ENCODE peak calls at places on chromosomes 13 and 19, in six cellular contexts. One of them, this sample, is unnamed.

GRCh38 chr19:45901432-45901903 is 945 bp downstream of the MYPOP start:
- DNase-seq in fibroblast of lung: peak
- DNase-seq in nephron progenitor cell: peak
- DNase-seq in AG09309: no peak
- DNase-seq in foreskin keratinocyte: no peak
- DNase-seq in GM13977: no peak
- DNase-seq in this sample: peak

GRCh38 chr13:80498433-80498832 is 157.5 kb upstream of the SPRY2 start:
- DNase-seq in GM13977: no peak
- DNase-seq in fibroblast of lung: no peak
- DNase-seq in nephron progenitor cell: no peak
- DNase-seq in AG09309: no peak
- DNase-seq in foreskin keratinocyte: no peak
- DNase-seq in this sample: no peak

GRCh38 chr19:44582581-44583265 is 30.6 kb upstream of the IGSF23 start:
- DNase-seq in foreskin keratinocyte: no peak
- DNase-seq in AG09309: no peak
- DNase-seq in nephron progenitor cell: peak
- DNase-seq in GM13977: peak
- DNase-seq in fibroblast of lung: no peak
- DNase-seq in this sample: peak

GRCh38 chr13:21399741-21400140 is 59.4 kb downstream of the ZDHHC20 start:
- DNase-seq in foreskin keratinocyte: no peak
- DNase-seq in nephron progenitor cell: no peak
- DNase-seq in GM13977: no peak
- DNase-seq in fibroblast of lung: peak
- DNase-seq in AG09309: no peak
- DNase-seq in this sample: no peak

GRCh38 chr19:31875550-31875949 is 469.9 kb upstream of the ZNF507 start:
- DNase-seq in foreskin keratinocyte: no peak
- DNase-seq in fibroblast of lung: no peak
- DNase-seq in nephron progenitor cell: no peak
- DNase-seq in GM13977: no peak
- DNase-seq in AG09309: no peak
- DNase-seq in this sample: no peak

GRCh38 chr19:6073858-6074708 is 36.2 kb downstream of the RFX2 start:
- DNase-seq in nephron progenitor cell: no peak
- DNase-seq in fibroblast of lung: no peak
- DNase-seq in GM13977: no peak
- DNase-seq in foreskin keratinocyte: no peak
- DNase-seq in AG09309: no peak
- DNase-seq in this sample: no peak

GRCh38 chr19:1992759-1993260 is 22.7 kb downstream of the BTBD2 start:
- DNase-seq in AG09309: no peak
- DNase-seq in fibroblast of lung: no peak
- DNase-seq in nephron progenitor cell: no peak
- DNase-seq in GM13977: no peak
- DNase-seq in foreskin keratinocyte: no peak
- DNase-seq in this sample: no peak

GRCh38 chr19:2045501-2046045 is 5.5 kb downstream of the MKNK2 start:
- DNase-seq in foreskin keratinocyte: no peak
- DNase-seq in nephron progenitor cell: no peak
- DNase-seq in AG09309: no peak
- DNase-seq in GM13977: no peak
- DNase-seq in fibroblast of lung: no peak
- DNase-seq in this sample: no peak

GRCh38 chr19:18696023-18696422 is 12.5 kb downstream of the CRTC1 start:
- DNase-seq in fibroblast of lung: no peak
- DNase-seq in nephron progenitor cell: no peak
- DNase-seq in GM13977: no peak
- DNase-seq in AG09309: no peak
- DNase-seq in foreskin keratinocyte: no peak
- DNase-seq in this sample: no peak

GRCh38 chr19:7226749-7227148 is 67.5 kb downstream of the INSR start:
- DNase-seq in nephron progenitor cell: no peak
- DNase-seq in foreskin keratinocyte: no peak
- DNase-seq in GM13977: no peak
- DNase-seq in AG09309: no peak
- DNase-seq in fibroblast of lung: no peak
- DNase-seq in this sample: no peak

GRCh38 chr13:50712882-50713281 is 130.6 kb downstream of the DLEU7 start:
- DNase-seq in fibroblast of lung: peak
- DNase-seq in foreskin keratinocyte: no peak
- DNase-seq in AG09309: no peak
- DNase-seq in nephron progenitor cell: no peak
- DNase-seq in GM13977: no peak
- DNase-seq in this sample: no peak

GRCh38 chr13:99496322-99497142 is 4.7 kb upstream of the TM9SF2 start:
- DNase-seq in nephron progenitor cell: no peak
- DNase-seq in foreskin keratinocyte: no peak
- DNase-seq in GM13977: no peak
- DNase-seq in fibroblast of lung: peak
- DNase-seq in AG09309: peak
- DNase-seq in this sample: no peak

GRCh38 chr13:80251403-80251802 is 89.5 kb downstream of the SPRY2 start:
- DNase-seq in fibroblast of lung: peak
- DNase-seq in foreskin keratinocyte: no peak
- DNase-seq in AG09309: no peak
- DNase-seq in nephron progenitor cell: no peak
- DNase-seq in GM13977: no peak
- DNase-seq in this sample: no peak

GRCh38 chr13:51603716-51604115 is 19.5 kb downstream of the WDFY2 start:
- DNase-seq in foreskin keratinocyte: no peak
- DNase-seq in GM13977: no peak
- DNase-seq in fibroblast of lung: no peak
- DNase-seq in AG09309: no peak
- DNase-seq in nephron progenitor cell: no peak
- DNase-seq in this sample: no peak

GRCh38 chr13:94595006-94595942 is 678 bp downstream of the TGDS start:
- DNase-seq in nephron progenitor cell: peak
- DNase-seq in fibroblast of lung: peak
- DNase-seq in GM13977: peak
- DNase-seq in foreskin keratinocyte: peak
- DNase-seq in AG09309: no peak
- DNase-seq in this sample: peak

GRCh38 chr19:4524808-4525562 is 6.7 kb upstream of the PLIN4 start:
- DNase-seq in foreskin keratinocyte: no peak
- DNase-seq in fibroblast of lung: no peak
- DNase-seq in GM13977: peak
- DNase-seq in AG09309: no peak
- DNase-seq in nephron progenitor cell: peak
- DNase-seq in this sample: peak

GRCh38 chr13:58906329-58907007 is 1257.3 kb downstream of the DIAPH3 start:
- DNase-seq in nephron progenitor cell: no peak
- DNase-seq in fibroblast of lung: peak
- DNase-seq in GM13977: no peak
- DNase-seq in foreskin keratinocyte: no peak
- DNase-seq in AG09309: no peak
- DNase-seq in this sample: no peak

GRCh38 chr19:38204096-38204495 is 19.9 kb downstream of the DPF1 start:
- DNase-seq in AG09309: no peak
- DNase-seq in foreskin keratinocyte: no peak
- DNase-seq in nephron progenitor cell: no peak
- DNase-seq in GM13977: no peak
- DNase-seq in fibroblast of lung: no peak
- DNase-seq in this sample: no peak

GRCh38 chr19:55460670-55461258 is 678 bp downstream of the ISOC2 start:
- DNase-seq in fibroblast of lung: peak
- DNase-seq in nephron progenitor cell: peak
- DNase-seq in AG09309: peak
- DNase-seq in foreskin keratinocyte: no peak
- DNase-seq in GM13977: peak
- DNase-seq in this sample: peak

GRCh38 chr13:47114030-47114429 is 217.2 kb upstream of the HTR2A start:
- DNase-seq in GM13977: no peak
- DNase-seq in AG09309: peak
- DNase-seq in nephron progenitor cell: no peak
- DNase-seq in fibroblast of lung: peak
- DNase-seq in foreskin keratinocyte: peak
- DNase-seq in this sample: no peak

GRCh38 chr13:97471721-97472120 is 37.8 kb downstream of the RAP2A start:
- DNase-seq in nephron progenitor cell: no peak
- DNase-seq in foreskin keratinocyte: no peak
- DNase-seq in GM13977: no peak
- DNase-seq in fibroblast of lung: no peak
- DNase-seq in AG09309: no peak
- DNase-seq in this sample: no peak

GRCh38 chr13:74133657-74134201 is 475 bp downstream of the KLF12 start:
- DNase-seq in foreskin keratinocyte: peak
- DNase-seq in AG09309: peak
- DNase-seq in fibroblast of lung: peak
- DNase-seq in GM13977: peak
- DNase-seq in nephron progenitor cell: peak
- DNase-seq in this sample: peak

GRCh38 chr13:29847501-29847983 is 2.9 kb downstream of the UBL3 start:
- DNase-seq in fibroblast of lung: peak
- DNase-seq in AG09309: no peak
- DNase-seq in nephron progenitor cell: peak
- DNase-seq in GM13977: no peak
- DNase-seq in foreskin keratinocyte: peak
- DNase-seq in this sample: no peak

GRCh38 chr13:36192166-36192565 is 22.2 kb downstream of the SOHLH2 start:
- DNase-seq in fibroblast of lung: peak
- DNase-seq in foreskin keratinocyte: no peak
- DNase-seq in AG09309: no peak
- DNase-seq in GM13977: no peak
- DNase-seq in nephron progenitor cell: no peak
- DNase-seq in this sample: no peak

DNA sequence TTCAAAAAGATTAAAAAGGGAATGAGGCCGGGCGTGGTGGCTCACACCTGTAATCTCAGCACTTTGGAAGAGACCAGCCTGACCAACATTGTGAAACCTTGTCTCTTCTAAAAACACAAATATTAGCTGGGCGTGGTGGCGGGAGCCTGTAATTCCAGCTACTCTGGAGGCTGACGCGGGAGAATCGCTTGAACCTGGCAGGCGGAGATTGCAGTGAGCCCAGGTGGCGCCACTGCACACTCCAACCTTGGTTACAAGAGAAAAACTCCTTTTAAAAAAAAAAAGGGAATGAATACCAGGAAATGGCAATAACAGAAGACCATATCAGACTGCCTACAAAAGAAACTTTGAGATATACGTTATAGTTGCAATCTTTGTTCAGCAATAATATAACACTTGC is 1244.5 kb downstream of the PCDH9 start:
- DNase-seq in foreskin keratinocyte: no peak
- DNase-seq in AG09309: no peak
- DNase-seq in GM13977: no peak
- DNase-seq in nephron progenitor cell: peak
- DNase-seq in fibroblast of lung: no peak
- DNase-seq in this sample: no peak
- TF ChIP-seq CTCF in foreskin keratinocyte: no peak
- TF ChIP-seq CTCF in AG09309: no peak
- TF ChIP-seq CTCF in GM13977: no peak
- TF ChIP-seq CTCF in nephron progenitor cell: no peak
- TF ChIP-seq CTCF in fibroblast of lung: no peak
- TF ChIP-seq CTCF in this sample: no peak

GRCh38 chr19:50880241-50880640 is 7.0 kb downstream of the KLK2 start:
- DNase-seq in fibroblast of lung: no peak
- DNase-seq in nephron progenitor cell: no peak
- DNase-seq in AG09309: no peak
- DNase-seq in GM13977: no peak
- DNase-seq in foreskin keratinocyte: no peak
- DNase-seq in this sample: no peak
- TF ChIP-seq CTCF in fibroblast of lung: no peak
- TF ChIP-seq CTCF in nephron progenitor cell: no peak
- TF ChIP-seq CTCF in AG09309: no peak
- TF ChIP-seq CTCF in GM13977: no peak
- TF ChIP-seq CTCF in foreskin keratinocyte: no peak
- TF ChIP-seq CTCF in this sample: no peak

GRCh38 chr13:112331675-112332074 is 44.5 kb upstream of the SPACA7 start:
- DNase-seq in GM13977: no peak
- DNase-seq in foreskin keratinocyte: no peak
- DNase-seq in AG09309: no peak
- DNase-seq in fibroblast of lung: no peak
- DNase-seq in nephron progenitor cell: no peak
- DNase-seq in this sample: no peak

GRCh38 chr13:112333756-112334543 is 42.2 kb upstream of the SPACA7 start:
- DNase-seq in foreskin keratinocyte: no peak
- DNase-seq in nephron progenitor cell: no peak
- DNase-seq in fibroblast of lung: peak
- DNase-seq in AG09309: no peak
- DNase-seq in GM13977: no peak
- DNase-seq in this sample: no peak

GRCh38 chr13:112332727-112333126 is 43.4 kb upstream of the SPACA7 start:
- DNase-seq in foreskin keratinocyte: no peak
- DNase-seq in nephron progenitor cell: no peak
- DNase-seq in GM13977: no peak
- DNase-seq in AG09309: no peak
- DNase-seq in fibroblast of lung: no peak
- DNase-seq in this sample: no peak

GRCh38 chr13:112330479-112331407 is 45.4 kb upstream of the SPACA7 start:
- DNase-seq in GM13977: no peak
- DNase-seq in fibroblast of lung: no peak
- DNase-seq in nephron progenitor cell: no peak
- DNase-seq in AG09309: no peak
- DNase-seq in foreskin keratinocyte: no peak
- DNase-seq in this sample: no peak

GRCh38 chr13:112335135-112335534 is 41.0 kb upstream of the SPACA7 start:
- DNase-seq in AG09309: no peak
- DNase-seq in fibroblast of lung: no peak
- DNase-seq in nephron progenitor cell: no peak
- DNase-seq in foreskin keratinocyte: no peak
- DNase-seq in GM13977: no peak
- DNase-seq in this sample: no peak
- TF ChIP-seq CTCF in AG09309: no peak
- TF ChIP-seq CTCF in fibroblast of lung: no peak
- TF ChIP-seq CTCF in nephron progenitor cell: no peak
- TF ChIP-seq CTCF in foreskin keratinocyte: no peak
- TF ChIP-seq CTCF in GM13977: no peak
- TF ChIP-seq CTCF in this sample: no peak

GRCh38 chr19:53394974-53395839 is at the start of gene ZNF765:
- DNase-seq in foreskin keratinocyte: peak
- DNase-seq in fibroblast of lung: peak
- DNase-seq in nephron progenitor cell: peak
- DNase-seq in AG09309: peak
- DNase-seq in GM13977: peak
- DNase-seq in this sample: peak
- TF ChIP-seq CTCF in foreskin keratinocyte: peak
- TF ChIP-seq CTCF in fibroblast of lung: peak
- TF ChIP-seq CTCF in nephron progenitor cell: peak
- TF ChIP-seq CTCF in AG09309: peak
- TF ChIP-seq CTCF in GM13977: peak
- TF ChIP-seq CTCF in this sample: no peak

GRCh38 chr13:45341034-45341798 is at the start of gene TPT1:
- DNase-seq in GM13977: peak
- DNase-seq in foreskin keratinocyte: peak
- DNase-seq in AG09309: peak
- DNase-seq in fibroblast of lung: peak
- DNase-seq in nephron progenitor cell: peak
- DNase-seq in this sample: peak

GRCh38 chr13:45339399-45339798 is 1.6 kb downstream of the TPT1 start:
- DNase-seq in GM13977: no peak
- DNase-seq in fibroblast of lung: no peak
- DNase-seq in foreskin keratinocyte: no peak
- DNase-seq in AG09309: no peak
- DNase-seq in nephron progenitor cell: no peak
- DNase-seq in this sample: no peak

GRCh38 chr13:45339867-45340266 is 1.1 kb downstream of the TPT1 start:
- DNase-seq in GM13977: no peak
- DNase-seq in AG09309: no peak
- DNase-seq in foreskin keratinocyte: no peak
- DNase-seq in fibroblast of lung: no peak
- DNase-seq in nephron progenitor cell: no peak
- DNase-seq in this sample: no peak

GRCh38 chr13:45341799-45342584 is 1.0 kb upstream of the TPT1 start:
- DNase-seq in foreskin keratinocyte: no peak
- DNase-seq in fibroblast of lung: peak
- DNase-seq in GM13977: peak
- DNase-seq in nephron progenitor cell: no peak
- DNase-seq in AG09309: no peak
- DNase-seq in this sample: no peak

GRCh38 chr13:45340422-45341033 is 455 bp downstream of the TPT1 start:
- DNase-seq in foreskin keratinocyte: peak
- DNase-seq in GM13977: peak
- DNase-seq in fibroblast of lung: peak
- DNase-seq in AG09309: peak
- DNase-seq in nephron progenitor cell: peak
- DNase-seq in this sample: peak
- TF ChIP-seq CTCF in foreskin keratinocyte: peak
- TF ChIP-seq CTCF in GM13977: peak
- TF ChIP-seq CTCF in fibroblast of lung: peak
- TF ChIP-seq CTCF in AG09309: peak
- TF ChIP-seq CTCF in nephron progenitor cell: peak
- TF ChIP-seq CTCF in this sample: peak